ENCODE peak calls at places on chromosomes 5 and 9, in seven cellular contexts. T is trophoblast cell, M is IMR-90, S is neuronal stem cell, Y is H9, L is mesendoderm, J is H1. C is an unnamed sample.

GRCh38 chr9:98007251-98007928 is 24.2 kb downstream of the ANP32B start:
- DNase-seq in J (no peak), S (no peak), T (no peak), Y (no peak), M (no peak), L (no peak), C (peak)

GRCh38 chr9:134391319-134392231 is 65.3 kb downstream of the RXRA start:
- DNase-seq in L (no peak), Y (no peak), J (no peak), S (no peak), M (no peak), T (no peak), C (no peak)

GRCh38 chr9:112711050-112711689 is 6.7 kb downstream of the INIP start:
- DNase-seq in J (no peak), Y (no peak), T (peak), M (peak), S (no peak), L (peak), C (peak)

GRCh38 chr9:34663296-34663590 is 786 bp upstream of the CCL27 start:
- DNase-seq in J (no peak), M (no peak), L (no peak), Y (no peak), T (peak), S (no peak), C (no peak)

GRCh38 chr5:139251281-139251687 is 42.3 kb upstream of the MATR3 start:
- DNase-seq in J (no peak), T (peak), Y (peak), M (no peak), L (no peak), S (no peak), C (no peak)

GRCh38 chr5:175444060-175444904 is at the start of gene DRD1:
- DNase-seq in Y (peak), S (peak), J (no peak), M (peak), L (peak), T (peak), C (peak)

GRCh38 chr5:132065351-132065937 is 5.0 kb downstream of the IL3 start:
- DNase-seq in L (peak), S (peak), Y (peak), T (peak), M (peak), J (peak), C (peak)

GRCh38 chr9:132481467-132481866 is 71.5 kb downstream of the CFAP77 start:
- DNase-seq in L (no peak), Y (no peak), J (no peak), S (no peak), M (no peak), T (no peak), C (no peak)

GRCh38 chr9:73154271-73154670 is 2.6 kb downstream of the ANXA1 start:
- DNase-seq in S (no peak), Y (no peak), T (no peak), L (no peak), J (no peak), M (no peak), C (no peak)

GRCh38 chr5:138610468-138611294 is 35.5 kb upstream of the HSPA9 start:
- DNase-seq in J (no peak), Y (peak), T (peak), M (no peak), L (peak), S (no peak), C (peak)

GRCh38 chr9:3875371-3876132 is 349.8 kb upstream of the RFX3 start:
- DNase-seq in S (no peak), M (peak), Y (no peak), L (no peak), J (no peak), T (peak), C (peak)

GRCh38 chr5:73412597-73412988 is 36.0 kb downstream of the FOXD1 start:
- DNase-seq in J (no peak), L (peak), T (peak), Y (no peak), S (no peak), M (peak), C (no peak)

GRCh38 chr9:120925535-120926396 is 830 bp downstream of the TRAF1 start:
- DNase-seq in T (peak), J (no peak), L (no peak), Y (no peak), M (peak), S (no peak), C (peak)

GRCh38 chr5:32833621-32834102 is 122.5 kb downstream of the NPR3 start:
- DNase-seq in S (no peak), M (no peak), J (no peak), T (no peak), L (no peak), Y (no peak), C (no peak)

GRCh38 chr5:123472150-123472549 is 39.8 kb upstream of the CSNK1G3 start:
- DNase-seq in S (no peak), J (no peak), Y (no peak), T (no peak), M (no peak), L (no peak), C (no peak)

GRCh38 chr9:127308559-127309429 is 44.2 kb downstream of the GARNL3 start:
- DNase-seq in S (no peak), T (peak), M (peak), J (no peak), L (no peak), Y (no peak), C (peak)

GRCh38 chr9:79708541-79708940 is 136.8 kb downstream of the TLE4 start:
- DNase-seq in S (no peak), L (no peak), Y (no peak), T (no peak), M (no peak), J (no peak), C (no peak)

GRCh38 chr5:170403675-170404074 is 14.5 kb upstream of the KCNMB1 start:
- DNase-seq in L (peak), J (no peak), Y (peak), M (no peak), T (no peak), S (no peak), C (no peak)

GRCh38 chr9:97848582-97849237 is 4.3 kb upstream of the FOXE1 start:
- DNase-seq in M (peak), Y (peak), T (no peak), S (no peak), J (no peak), L (no peak), C (no peak)

GRCh38 chr5:150021491-150022162 is 21.1 kb downstream of the HMGXB3 start:
- DNase-seq in L (peak), J (no peak), T (no peak), M (peak), S (no peak), Y (peak), C (no peak)

GRCh38 chr5:31645420-31646081 is 6.6 kb downstream of the PDZD2 start:
- DNase-seq in J (no peak), L (no peak), Y (no peak), T (no peak), S (no peak), M (no peak), C (no peak)

GRCh38 chr9:100443781-100444768 is 17.1 kb downstream of the MSANTD3 start:
- DNase-seq in S (no peak), L (no peak), T (no peak), J (no peak), Y (no peak), M (peak), C (peak)

GRCh38 chr5:93793159-93793781 is 51.9 kb upstream of the POU5F2 start:
- DNase-seq in T (peak), S (no peak), L (no peak), Y (no peak), M (no peak), J (no peak), C (no peak)

GRCh38 chr5:155089649-155090048 is 76.1 kb downstream of the KIF4B start:
- DNase-seq in J (no peak), M (no peak), T (peak), S (no peak), Y (no peak), L (no peak), C (peak)

GRCh38 chr5:41211417-41211816 is 1.9 kb downstream of the C6 start:
- DNase-seq in M (no peak), L (no peak), T (no peak), Y (no peak), J (no peak), S (no peak), C (no peak)

GRCh38 chr5:89583534-89583933 is 700.5 kb upstream of the MEF2C start:
- DNase-seq in Y (no peak), S (no peak), J (no peak), T (no peak), L (no peak), M (no peak), C (no peak)

GRCh38 chr5:4306029-4306428 is 710.4 kb downstream of the IRX1 start:
- DNase-seq in T (no peak), Y (no peak), J (no peak), L (no peak), M (no peak), S (no peak), C (no peak)

GRCh38 chr5:102099766-102100331 is 196.2 kb downstream of the SLCO4C1 start:
- DNase-seq in J (no peak), S (no peak), T (no peak), L (no peak), Y (no peak), M (no peak), C (no peak)

GRCh38 chr5:56717253-56717987 is 97.9 kb upstream of the MAP3K1 start:
- DNase-seq in S (no peak), Y (no peak), M (no peak), L (no peak), T (no peak), J (no peak), C (no peak)

DNA sequence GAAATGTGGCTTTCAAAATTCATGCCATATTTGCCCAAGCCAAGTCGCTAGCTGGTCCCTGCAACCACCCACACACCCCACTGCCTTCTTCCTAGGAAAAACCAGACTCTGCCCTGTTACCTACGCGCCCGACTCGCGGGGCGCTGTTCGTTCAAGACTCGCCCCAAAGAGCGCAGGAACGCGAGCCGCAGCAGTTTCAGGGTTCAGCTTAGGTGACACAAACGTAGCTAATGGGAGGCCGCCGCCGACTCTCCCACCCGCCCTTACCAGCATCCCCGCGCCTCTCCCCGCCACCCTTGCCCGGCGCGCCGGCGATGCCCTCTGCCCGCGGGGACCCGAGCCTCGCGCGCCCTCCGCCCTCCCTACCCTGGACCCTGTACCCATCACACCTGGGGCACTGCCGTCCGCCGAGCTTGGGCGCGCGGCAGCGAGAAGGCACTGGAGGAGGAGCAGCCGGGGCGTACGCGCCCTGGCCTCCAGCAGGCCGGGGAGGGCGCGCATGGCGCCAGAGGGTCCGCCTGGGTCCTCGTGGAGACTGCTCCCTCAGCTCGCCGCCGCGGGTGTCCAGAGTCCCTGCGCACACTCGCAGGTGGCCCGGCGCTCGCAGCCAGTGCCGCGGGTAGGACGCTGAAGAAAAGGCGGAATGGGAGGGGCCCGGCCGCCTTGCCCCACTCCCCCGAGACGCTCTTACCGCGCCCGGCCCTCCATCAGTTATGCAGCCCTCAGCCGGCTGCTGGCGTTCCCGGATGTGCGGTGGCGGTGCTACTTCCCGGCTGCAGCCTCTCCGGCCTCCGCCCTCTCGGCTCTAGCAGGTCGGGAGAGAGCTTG is at the start of gene EMB:
- DNase-seq in L (peak), T (peak), Y (peak), S (peak), J (peak), M (no peak), C (peak)
- H3K9ac ChIP-seq in L (peak), T (peak), Y (peak), S (peak), J (peak), M (no peak), C (peak)

DNA sequence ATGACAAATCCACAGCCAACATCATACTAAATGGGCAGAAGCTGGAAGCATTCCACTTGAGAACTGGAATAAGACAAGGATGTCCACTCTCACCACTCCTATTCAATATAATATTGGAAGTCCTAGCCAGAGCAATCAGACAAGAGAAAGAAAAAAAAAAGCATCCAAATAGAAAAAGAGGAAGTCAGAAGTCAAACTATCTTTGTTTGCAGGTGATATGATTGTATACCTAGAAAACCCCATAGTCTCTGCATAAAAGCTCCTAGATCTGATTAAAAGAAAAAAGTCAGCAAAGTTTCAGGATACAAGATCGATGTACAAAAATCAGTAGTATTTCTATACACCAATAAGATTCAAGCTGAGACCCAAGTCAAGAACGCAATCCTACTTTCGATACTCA is 66.1 kb downstream of the OSMR start:
- DNase-seq in M (no peak), T (no peak), S (no peak), J (no peak), L (no peak), Y (no peak), C (no peak)
- H2BK5ac ChIP-seq in M (no peak), T (no peak), S (no peak), J (no peak), L (no peak), Y (no peak), C (no peak)

DNA sequence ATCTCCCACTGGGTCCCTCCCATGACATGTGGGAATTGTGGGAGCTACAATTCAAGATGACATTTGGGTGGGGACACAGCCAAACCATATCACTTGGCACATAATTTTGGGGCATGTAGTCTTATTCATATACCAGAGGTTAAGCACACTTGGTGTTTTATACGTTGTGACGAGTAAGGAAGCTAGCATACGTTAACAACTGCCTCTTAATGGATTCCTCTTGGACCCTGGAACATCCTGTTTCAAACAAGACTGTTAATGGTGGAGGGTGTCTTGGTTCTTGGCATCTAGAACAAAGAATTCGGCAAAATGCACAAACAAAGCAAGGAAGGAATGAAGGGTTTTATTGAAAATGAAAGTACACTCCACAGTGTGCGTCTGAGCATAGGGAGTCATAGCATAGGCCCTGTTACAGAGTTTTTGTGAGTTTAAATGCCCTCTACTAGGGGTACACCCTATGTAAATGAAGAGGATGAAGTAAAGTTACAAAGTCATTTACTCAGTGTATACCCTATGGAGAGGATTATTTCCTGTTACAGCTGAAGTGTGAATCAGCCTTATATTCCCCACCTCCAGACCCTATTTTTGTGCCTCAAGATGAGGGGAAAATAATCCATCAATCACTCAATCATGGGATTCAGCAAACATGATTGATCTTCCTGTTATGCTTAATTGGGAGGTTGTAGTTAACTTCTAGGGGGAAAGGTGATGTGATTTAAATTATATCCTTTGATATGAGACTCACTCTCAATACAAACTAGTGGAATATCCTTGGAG is 84.7 kb upstream of the MYO10 start:
- DNase-seq in T (no peak), S (no peak), L (no peak), J (no peak), Y (no peak), M (peak), C (peak)
- H3K9ac ChIP-seq in T (no peak), S (no peak), L (no peak), J (no peak), Y (no peak), M (peak), C (peak)

GRCh38 chr5:124936626-124936933 is 190.1 kb upstream of the ZNF608 start:
- DNase-seq in T (no peak), Y (no peak), S (no peak), M (no peak), J (no peak), L (no peak), C (no peak)
- H2BK5ac ChIP-seq in T (no peak), Y (no peak), S (no peak), M (no peak), J (no peak), L (no peak), C (no peak)

DNA sequence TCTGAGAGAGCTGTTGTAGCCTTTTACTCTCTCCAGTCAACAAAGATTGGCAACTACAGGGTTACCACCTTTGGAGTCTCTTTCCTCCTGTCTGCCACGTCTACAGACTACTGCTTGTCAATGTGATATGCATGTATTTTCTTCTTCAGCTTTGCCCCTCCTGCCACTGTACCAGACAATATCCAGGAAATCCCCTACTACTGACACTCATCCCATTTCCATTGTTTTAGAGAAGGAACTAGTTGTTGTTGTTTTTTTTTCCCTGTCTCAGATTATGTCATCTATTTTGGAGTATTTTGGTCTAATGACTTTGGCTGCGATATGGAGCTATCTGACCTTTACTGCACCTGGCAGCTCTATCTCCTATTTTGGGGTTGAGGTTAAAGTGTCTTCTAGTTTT is 50.1 kb upstream of the MACIR start:
- DNase-seq in M (no peak), L (no peak), S (no peak), Y (no peak), J (no peak), T (no peak), C (no peak)
- H3K9ac ChIP-seq in M (no peak), L (no peak), S (no peak), Y (no peak), J (no peak), T (no peak), C (no peak)